ENCODE peak calls at places on chromosomes 7 and 10, in ten cellular contexts. O is kidney epithelial cell; K is mucosa of descending colon; U is cardiac fibroblast; H is left ventricle myocardium inferior; S is CD4-positive, alpha-beta T cell; B is ovary; M is HepG2; W is dorsolateral prefrontal cortex; Q is H9. Y is an unnamed sample.

GRCh38 chr10:88442681-88443080 is 140.4 kb downstream of the RNLS start:
- DNase-seq in O (no peak), K (no peak), U (no peak), H (no peak), S (no peak), B (no peak), M (no peak), W (no peak), Q (no peak), Y (no peak)

GRCh38 chr7:34133983-34134782 is 228.8 kb downstream of the BMPER start:
- DNase-seq in O (peak), K (peak), U (peak), H (peak), S (no peak), B (peak), M (peak), W (peak), Q (peak), Y (peak)

GRCh38 chr10:2079603-2080078 is 342.3 kb upstream of the ADARB2 start:
- DNase-seq in O (peak), K (no peak), U (no peak), H (no peak), S (no peak), B (no peak), M (peak), W (no peak), Q (no peak), Y (no peak)

GRCh38 chr10:132368881-132369635 is 27.9 kb upstream of the PWWP2B start:
- DNase-seq in O (no peak), K (no peak), U (peak), H (no peak), S (no peak), B (no peak), M (no peak), W (no peak), Q (no peak), Y (no peak)

GRCh38 chr10:68871105-68871711 is 29.9 kb upstream of the DDX50 start:
- DNase-seq in O (peak), K (no peak), U (peak), H (no peak), S (no peak), B (no peak), M (peak), W (no peak), Q (no peak), Y (no peak)

GRCh38 chr7:107313355-107313754 is 144.6 kb downstream of the HBP1 start:
- DNase-seq in O (no peak), K (no peak), U (no peak), H (no peak), S (no peak), B (no peak), M (no peak), W (no peak), Q (no peak), Y (no peak)

GRCh38 chr7:155865830-155866545 is 53.7 kb upstream of the SHH start:
- DNase-seq in O (no peak), K (peak), U (no peak), H (no peak), S (no peak), B (no peak), M (no peak), W (no peak), Q (peak), Y (no peak)

GRCh38 chr10:35416628-35417625 is 80.6 kb downstream of the CCNY start:
- DNase-seq in O (no peak), K (no peak), U (no peak), H (no peak), S (no peak), B (no peak), M (no peak), W (no peak), Q (no peak), Y (peak)

GRCh38 chr7:447523-447922 is 72.1 kb downstream of the PDGFA start:
- DNase-seq in O (no peak), K (no peak), U (no peak), H (no peak), S (no peak), B (no peak), M (no peak), W (no peak), Q (no peak), Y (no peak)

GRCh38 chr10:49541762-49542161 is 2.8 kb upstream of the ERCC6 start:
- DNase-seq in O (no peak), K (no peak), U (no peak), H (no peak), S (no peak), B (no peak), M (no peak), W (no peak), Q (no peak), Y (no peak)

GRCh38 chr7:92645531-92646061 is 55.4 kb upstream of the FAM133B start:
- DNase-seq in O (no peak), K (peak), U (peak), H (no peak), S (no peak), B (no peak), M (peak), W (no peak), Q (no peak), Y (no peak)

GRCh38 chr10:122301055-122301810 is 30.1 kb downstream of the BTBD16 start:
- DNase-seq in O (peak), K (no peak), U (peak), H (no peak), S (no peak), B (no peak), M (no peak), W (no peak), Q (no peak), Y (peak)

GRCh38 chr10:123896217-123896927 is 4.8 kb upstream of the CPXM2 start:
- DNase-seq in O (no peak), K (no peak), U (no peak), H (no peak), S (no peak), B (no peak), M (no peak), W (no peak), Q (no peak), Y (peak)

GRCh38 chr7:158910254-158911053 is 54.1 kb downstream of the DYNC2I1 start:
- DNase-seq in O (no peak), K (no peak), U (no peak), H (no peak), S (no peak), B (no peak), M (no peak), W (no peak), Q (peak), Y (no peak)

GRCh38 chr7:155459133-155459866 is 1.4 kb downstream of the EN2 start:
- DNase-seq in O (no peak), K (no peak), U (no peak), H (no peak), S (no peak), B (no peak), M (no peak), W (no peak), Q (peak), Y (no peak)

GRCh38 chr7:69967152-69967591 is 368.9 kb downstream of the AUTS2 start:
- DNase-seq in O (no peak), K (no peak), U (no peak), H (peak), S (no peak), B (peak), M (no peak), W (no peak), Q (peak), Y (no peak)

GRCh38 chr7:19558527-19558926 is 150.3 kb downstream of the POLR1F start:
- DNase-seq in O (no peak), K (no peak), U (peak), H (no peak), S (no peak), B (no peak), M (no peak), W (no peak), Q (no peak), Y (no peak)

GRCh38 chr10:58382489-58382995 is 2.7 kb upstream of the TFAM start:
- DNase-seq in O (no peak), K (no peak), U (no peak), H (no peak), S (no peak), B (no peak), M (no peak), W (no peak), Q (no peak), Y (no peak)
- TF ChIP-seq CTCF in O (no peak), K (no peak), U (no peak), H (no peak), S (no peak), B (no peak), M (no peak), W (no peak), Q (no peak), Y (no peak)

GRCh38 chr7:47581821-47582747 is at the start of gene TNS3:
- DNase-seq in O (no peak), K (peak), U (peak), H (peak), S (no peak), B (peak), M (no peak), W (no peak), Q (peak), Y (no peak)

GRCh38 chr7:47580175-47580701 is 1.7 kb downstream of the TNS3 start:
- DNase-seq in O (no peak), K (peak), U (peak), H (no peak), S (no peak), B (no peak), M (peak), W (no peak), Q (no peak), Y (no peak)

GRCh38 chr7:47579458-47579857 is 2.5 kb downstream of the TNS3 start:
- DNase-seq in O (no peak), K (no peak), U (peak), H (no peak), S (no peak), B (no peak), M (no peak), W (no peak), Q (no peak), Y (no peak)

GRCh38 chr7:47581442-47581820 is 480 bp downstream of the TNS3 start:
- DNase-seq in O (no peak), K (peak), U (peak), H (no peak), S (no peak), B (peak), M (no peak), W (no peak), Q (no peak), Y (no peak)

GRCh38 chr7:47580811-47581331 is 1.0 kb downstream of the TNS3 start:
- DNase-seq in O (no peak), K (peak), U (peak), H (no peak), S (no peak), B (no peak), M (peak), W (no peak), Q (no peak), Y (no peak)
- TF ChIP-seq CTCF in O (peak), K (no peak), U (peak), H (no peak), S (no peak), B (no peak), M (peak), W (no peak), Q (no peak), Y (no peak)

GRCh38 chr10:3747248-3747960 is 37.6 kb downstream of the KLF6 start:
- DNase-seq in O (no peak), K (no peak), U (no peak), H (no peak), S (no peak), B (no peak), M (no peak), W (no peak), Q (no peak), Y (peak)
- TF ChIP-seq CTCF in O (no peak), K (no peak), U (no peak), H (no peak), S (no peak), B (no peak), M (no peak), W (no peak), Q (no peak), Y (no peak)

DNA sequence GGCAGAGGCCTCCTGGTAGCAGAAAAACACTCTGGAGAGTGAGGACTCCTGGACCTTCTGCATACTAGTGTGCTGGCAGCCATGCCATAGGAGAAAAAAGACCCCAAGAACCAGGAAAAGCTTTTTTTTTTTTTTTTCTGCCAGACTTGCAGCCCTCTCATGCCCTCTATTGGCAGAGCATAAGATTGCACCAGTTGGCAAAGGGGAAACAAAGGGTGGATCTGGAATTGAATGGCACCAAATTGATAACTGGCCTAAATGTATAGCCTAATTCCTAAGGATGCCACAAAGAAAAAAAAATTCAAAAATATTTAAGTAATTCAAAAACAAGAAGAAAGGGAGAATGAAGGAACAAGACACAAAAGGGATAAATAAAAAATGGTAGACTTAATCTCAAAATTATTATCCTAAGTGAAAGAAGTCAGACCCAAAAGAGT is 112.5 kb upstream of the GHITM start:
- DNase-seq in O (no peak), K (peak), U (peak), H (no peak), S (no peak), B (no peak), M (peak), W (no peak), Q (peak), Y (no peak)
- TF ChIP-seq CTCF in O (peak), K (peak), U (peak), H (peak), S (peak), B (no peak), M (peak), W (peak), Q (peak), Y (peak)

GRCh38 chr10:47184273-47184672 is 115.7 kb upstream of the GDF10 start:
- DNase-seq in O (no peak), K (no peak), U (no peak), H (no peak), S (no peak), B (no peak), M (no peak), W (no peak), Q (no peak), Y (no peak)
- TF ChIP-seq CTCF in O (no peak), K (no peak), U (no peak), H (no peak), S (no peak), B (no peak), M (no peak), W (no peak), Q (no peak), Y (no peak)

DNA sequence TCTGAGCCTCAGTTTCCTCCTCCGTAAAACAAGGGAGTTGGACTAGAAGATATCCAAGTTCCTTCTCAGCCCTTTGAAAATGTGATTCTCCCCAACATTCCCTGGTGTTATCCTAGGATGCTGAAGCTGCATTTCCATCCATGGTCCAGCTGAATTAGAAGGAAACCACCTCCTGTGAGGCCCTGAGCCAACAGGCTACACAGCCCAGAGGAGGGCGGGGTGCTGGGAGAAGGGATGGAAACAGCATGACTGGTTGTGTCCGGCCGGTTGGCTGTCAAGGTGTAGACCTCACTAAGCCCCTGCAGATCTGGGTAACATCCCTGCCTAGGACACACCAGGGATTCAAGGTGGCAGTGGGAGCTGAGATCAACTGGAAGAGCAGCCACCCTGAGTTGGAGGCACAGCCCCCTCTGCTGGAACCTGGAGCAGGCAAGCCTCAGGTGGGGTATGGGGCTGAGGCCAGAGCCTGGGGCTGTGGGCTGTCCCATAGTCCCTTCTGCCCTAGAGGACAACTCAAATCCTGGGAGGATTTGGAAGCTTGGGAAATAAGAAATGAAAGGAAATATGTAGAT is 72.0 kb downstream of the PAX2 start:
- DNase-seq in O (no peak), K (no peak), U (no peak), H (no peak), S (no peak), B (no peak), M (no peak), W (no peak), Q (peak), Y (no peak)
- TF ChIP-seq CTCF in O (peak), K (no peak), U (no peak), H (no peak), S (no peak), B (no peak), M (peak), W (no peak), Q (peak), Y (no peak)

GRCh38 chr10:4981722-4982471 is 18.7 kb downstream of the AKR1C1 start:
- DNase-seq in O (peak), K (peak), U (peak), H (no peak), S (no peak), B (no peak), M (peak), W (no peak), Q (peak), Y (peak)
- TF ChIP-seq CTCF in O (peak), K (no peak), U (peak), H (peak), S (peak), B (no peak), M (peak), W (peak), Q (peak), Y (peak)

GRCh38 chr10:74153123-74153522 is 2.1 kb downstream of the ADK start:
- DNase-seq in O (no peak), K (no peak), U (peak), H (no peak), S (no peak), B (no peak), M (peak), W (no peak), Q (no peak), Y (no peak)
- TF ChIP-seq CTCF in O (peak), K (no peak), U (peak), H (peak), S (no peak), B (no peak), M (no peak), W (no peak), Q (peak), Y (peak)

DNA sequence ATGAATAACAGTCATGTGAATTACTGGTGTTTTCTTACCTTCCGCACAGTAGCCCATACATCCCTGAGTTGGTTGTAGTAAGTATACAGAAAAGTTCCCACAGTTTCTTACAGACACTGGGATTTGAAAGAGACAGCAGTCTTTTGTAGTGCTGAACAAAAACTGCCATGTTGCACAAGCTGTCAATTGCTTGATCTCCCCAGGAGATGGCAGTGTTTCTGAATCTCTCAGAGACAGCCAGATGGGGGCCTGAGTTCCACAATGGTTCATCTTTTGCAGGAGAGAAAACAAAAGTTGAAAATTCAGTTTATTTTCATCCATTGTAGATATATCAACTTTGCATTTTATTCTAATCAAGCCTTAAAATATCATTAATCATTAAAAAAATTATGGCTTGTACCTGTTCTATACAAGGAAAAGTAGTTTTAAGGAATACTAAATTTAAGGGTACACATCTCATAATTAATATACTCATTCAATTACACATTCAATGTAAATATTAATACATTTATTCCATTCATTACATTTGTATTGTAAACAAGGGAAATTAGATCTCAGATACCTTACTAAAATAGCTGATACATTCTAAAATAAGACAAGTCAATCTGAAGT is 14.5 kb downstream of the VWDE start:
- DNase-seq in O (peak), K (peak), U (peak), H (no peak), S (peak), B (no peak), M (peak), W (no peak), Q (peak), Y (no peak)
- TF ChIP-seq CTCF in O (peak), K (no peak), U (peak), H (peak), S (peak), B (no peak), M (peak), W (peak), Q (peak), Y (peak)

GRCh38 chr10:5090551-5090950 is 3.7 kb upstream of the AKR1C3 start:
- DNase-seq in O (no peak), K (no peak), U (peak), H (no peak), S (no peak), B (no peak), M (no peak), W (no peak), Q (no peak), Y (no peak)

GRCh38 chr10:5092375-5092774 is 1.8 kb upstream of the AKR1C3 start:
- DNase-seq in O (no peak), K (no peak), U (no peak), H (no peak), S (no peak), B (no peak), M (no peak), W (no peak), Q (no peak), Y (no peak)

GRCh38 chr10:5091196-5091595 is 3.0 kb upstream of the AKR1C3 start:
- DNase-seq in O (no peak), K (no peak), U (no peak), H (no peak), S (no peak), B (no peak), M (no peak), W (no peak), Q (no peak), Y (no peak)

GRCh38 chr10:5088703-5089261 is 5.4 kb upstream of the AKR1C3 start:
- DNase-seq in O (no peak), K (no peak), U (no peak), H (no peak), S (no peak), B (no peak), M (no peak), W (no peak), Q (no peak), Y (no peak)

GRCh38 chr10:5089869-5090268 is 4.3 kb upstream of the AKR1C3 start:
- DNase-seq in O (no peak), K (no peak), U (peak), H (no peak), S (no peak), B (no peak), M (peak), W (no peak), Q (peak), Y (no peak)
- TF ChIP-seq CTCF in O (peak), K (no peak), U (peak), H (peak), S (no peak), B (no peak), M (peak), W (no peak), Q (peak), Y (no peak)